ENCODE peak calls at places on chromosome 2, in five cellular contexts. One of them, this sample, is unnamed.

GRCh38 chr2:48589170-48589767 is 28.4 kb upstream of the GTF2A1L start:
- DNase-seq in aorta: no peak
- DNase-seq in dorsolateral prefrontal cortex: no peak
- DNase-seq in brain microvascular endothelial cell: peak; percentile 48
- DNase-seq in IMR-90: peak; percentile 59
- DNase-seq in this sample: no peak

GRCh38 chr2:172735646-172736418 is at the start of gene RAPGEF4:
- DNase-seq in aorta: no peak
- DNase-seq in dorsolateral prefrontal cortex: no peak
- DNase-seq in brain microvascular endothelial cell: no peak
- DNase-seq in IMR-90: no peak
- DNase-seq in this sample: no peak

GRCh38 chr2:69958480-69958879 is 3.0 kb downstream of the ASPRV1 start:
- DNase-seq in aorta: no peak
- DNase-seq in dorsolateral prefrontal cortex: no peak
- DNase-seq in brain microvascular endothelial cell: no peak
- DNase-seq in IMR-90: no peak
- DNase-seq in this sample: no peak

GRCh38 chr2:25257032-25257455 is 84.7 kb downstream of the DNMT3A start:
- DNase-seq in aorta: no peak
- DNase-seq in dorsolateral prefrontal cortex: no peak
- DNase-seq in brain microvascular endothelial cell: peak; percentile 61
- DNase-seq in IMR-90: peak; percentile 85
- DNase-seq in this sample: no peak

GRCh38 chr2:6923319-6923718 is 6.1 kb downstream of the RNF144A start:
- DNase-seq in aorta: no peak
- DNase-seq in dorsolateral prefrontal cortex: peak; percentile 48
- DNase-seq in brain microvascular endothelial cell: no peak
- DNase-seq in IMR-90: no peak
- DNase-seq in this sample: no peak

GRCh38 chr2:30807249-30807648 is at the start of gene CAPN13:
- DNase-seq in aorta: no peak
- DNase-seq in dorsolateral prefrontal cortex: no peak
- DNase-seq in brain microvascular endothelial cell: no peak
- DNase-seq in IMR-90: no peak
- DNase-seq in this sample: peak; percentile 14

GRCh38 chr2:239828192-239828972 is 196.8 kb downstream of the NDUFA10 start:
- DNase-seq in aorta: peak; percentile 24
- DNase-seq in dorsolateral prefrontal cortex: peak; percentile 33
- DNase-seq in brain microvascular endothelial cell: no peak
- DNase-seq in IMR-90: no peak
- DNase-seq in this sample: no peak

GRCh38 chr2:68295523-68295922 is 24.2 kb downstream of the CNRIP1 start:
- DNase-seq in aorta: no peak
- DNase-seq in dorsolateral prefrontal cortex: no peak
- DNase-seq in brain microvascular endothelial cell: no peak
- DNase-seq in IMR-90: no peak
- DNase-seq in this sample: no peak

GRCh38 chr2:44804406-44805235 is 136.9 kb upstream of the SIX3 start:
- DNase-seq in aorta: no peak
- DNase-seq in dorsolateral prefrontal cortex: no peak
- DNase-seq in brain microvascular endothelial cell: no peak
- DNase-seq in IMR-90: no peak
- DNase-seq in this sample: no peak

GRCh38 chr2:205660521-205661124 is 21.7 kb upstream of the NRP2 start:
- DNase-seq in aorta: no peak
- DNase-seq in dorsolateral prefrontal cortex: no peak
- DNase-seq in brain microvascular endothelial cell: peak; percentile 87
- DNase-seq in IMR-90: peak; percentile 98
- DNase-seq in this sample: peak; percentile 81

GRCh38 chr2:178891265-178891958 is 84.2 kb upstream of the TTN start:
- DNase-seq in aorta: peak; percentile 51
- DNase-seq in dorsolateral prefrontal cortex: no peak
- DNase-seq in brain microvascular endothelial cell: peak; percentile 84
- DNase-seq in IMR-90: peak; percentile 63
- DNase-seq in this sample: no peak

GRCh38 chr2:17303054-17303453 is 215.2 kb downstream of the RAD51AP2 start:
- DNase-seq in aorta: no peak
- DNase-seq in dorsolateral prefrontal cortex: no peak
- DNase-seq in brain microvascular endothelial cell: peak; percentile 64
- DNase-seq in IMR-90: peak; percentile 81
- DNase-seq in this sample: peak; percentile 94

GRCh38 chr2:48888096-48888495 is 132.6 kb upstream of the LHCGR start:
- DNase-seq in aorta: no peak
- DNase-seq in dorsolateral prefrontal cortex: no peak
- DNase-seq in brain microvascular endothelial cell: no peak
- DNase-seq in IMR-90: no peak
- DNase-seq in this sample: no peak

GRCh38 chr2:135164431-135164830 is 112.3 kb downstream of the RAB3GAP1 start:
- DNase-seq in aorta: no peak
- DNase-seq in dorsolateral prefrontal cortex: no peak
- DNase-seq in brain microvascular endothelial cell: peak; percentile 85
- DNase-seq in IMR-90: peak; percentile 89
- DNase-seq in this sample: peak; percentile 91

GRCh38 chr2:197028230-197028629 is 101.7 kb upstream of the PGAP1 start:
- DNase-seq in aorta: no peak
- DNase-seq in dorsolateral prefrontal cortex: no peak
- DNase-seq in brain microvascular endothelial cell: peak; percentile 96
- DNase-seq in IMR-90: peak; percentile 84
- DNase-seq in this sample: no peak

GRCh38 chr2:67873916-67874315 is 188.9 kb downstream of the C1D start:
- DNase-seq in aorta: no peak
- DNase-seq in dorsolateral prefrontal cortex: no peak
- DNase-seq in brain microvascular endothelial cell: no peak
- DNase-seq in IMR-90: no peak
- DNase-seq in this sample: no peak

GRCh38 chr2:23687713-23688112 is 239.2 kb downstream of the ATAD2B start:
- DNase-seq in aorta: no peak
- DNase-seq in dorsolateral prefrontal cortex: no peak
- DNase-seq in brain microvascular endothelial cell: no peak
- DNase-seq in IMR-90: no peak
- DNase-seq in this sample: no peak

GRCh38 chr2:150491943-150492342 is 4.5 kb upstream of the RND3 start:
- DNase-seq in aorta: no peak
- DNase-seq in dorsolateral prefrontal cortex: no peak
- DNase-seq in brain microvascular endothelial cell: no peak
- DNase-seq in IMR-90: peak; percentile 80
- DNase-seq in this sample: no peak

GRCh38 chr2:166314022-166314759 is 61.6 kb downstream of the SCN9A start:
- DNase-seq in aorta: no peak
- DNase-seq in dorsolateral prefrontal cortex: no peak
- DNase-seq in brain microvascular endothelial cell: peak; percentile 0
- DNase-seq in IMR-90: peak; percentile 94
- DNase-seq in this sample: peak; percentile 88

GRCh38 chr2:110816404-110817365 is 84.3 kb downstream of the ACOXL start:
- DNase-seq in aorta: no peak
- DNase-seq in dorsolateral prefrontal cortex: no peak
- DNase-seq in brain microvascular endothelial cell: no peak
- DNase-seq in IMR-90: peak; percentile 4
- DNase-seq in this sample: peak; percentile 50

GRCh38 chr2:44639399-44639798 is 277.7 kb downstream of the CAMKMT start:
- DNase-seq in aorta: no peak
- DNase-seq in dorsolateral prefrontal cortex: no peak
- DNase-seq in brain microvascular endothelial cell: no peak
- DNase-seq in IMR-90: no peak
- DNase-seq in this sample: no peak

GRCh38 chr2:120763516-120763915 is 27.8 kb downstream of the GLI2 start:
- DNase-seq in aorta: peak; percentile 58
- DNase-seq in dorsolateral prefrontal cortex: peak; percentile 16
- DNase-seq in brain microvascular endothelial cell: no peak
- DNase-seq in IMR-90: no peak
- DNase-seq in this sample: no peak

GRCh38 chr2:170014769-170015168 is 163.2 kb upstream of the MYO3B start:
- DNase-seq in aorta: no peak
- DNase-seq in dorsolateral prefrontal cortex: no peak
- DNase-seq in brain microvascular endothelial cell: no peak
- DNase-seq in IMR-90: no peak
- DNase-seq in this sample: no peak

GRCh38 chr2:237677951-237678481 is 50.6 kb downstream of the LRRFIP1 start:
- DNase-seq in aorta: no peak
- DNase-seq in dorsolateral prefrontal cortex: no peak
- DNase-seq in brain microvascular endothelial cell: peak; percentile 90
- DNase-seq in IMR-90: peak; percentile 95
- DNase-seq in this sample: no peak

GRCh38 chr2:128466377-128467175 is 147.9 kb upstream of the HS6ST1 start:
- DNase-seq in aorta: peak; percentile 86
- DNase-seq in dorsolateral prefrontal cortex: peak; percentile 62
- DNase-seq in brain microvascular endothelial cell: no peak
- DNase-seq in IMR-90: no peak
- DNase-seq in this sample: no peak

GRCh38 chr2:75311993-75312392 is 112.7 kb upstream of the TACR1 start:
- DNase-seq in aorta: no peak
- DNase-seq in dorsolateral prefrontal cortex: no peak
- DNase-seq in brain microvascular endothelial cell: no peak
- DNase-seq in IMR-90: no peak
- DNase-seq in this sample: no peak

GRCh38 chr2:238644095-238645081 is 203.5 kb upstream of the TWIST2 start:
- DNase-seq in aorta: no peak
- DNase-seq in dorsolateral prefrontal cortex: no peak
- DNase-seq in brain microvascular endothelial cell: peak; percentile 63
- DNase-seq in IMR-90: peak; percentile 86
- DNase-seq in this sample: peak; percentile 64

GRCh38 chr2:6053711-6054393 is 361.7 kb downstream of the SOX11 start:
- DNase-seq in aorta: no peak
- DNase-seq in dorsolateral prefrontal cortex: no peak
- DNase-seq in brain microvascular endothelial cell: no peak
- DNase-seq in IMR-90: no peak
- DNase-seq in this sample: no peak

GRCh38 chr2:119710281-119710680 is 31.3 kb downstream of the TMEM177 start:
- DNase-seq in aorta: no peak
- DNase-seq in dorsolateral prefrontal cortex: no peak
- DNase-seq in brain microvascular endothelial cell: no peak
- DNase-seq in IMR-90: no peak
- DNase-seq in this sample: no peak
- H3K27ac ChIP-seq in aorta: no peak overlapping the region
- H3K27ac ChIP-seq in dorsolateral prefrontal cortex: no peak overlapping the region
- H3K27ac ChIP-seq in brain microvascular endothelial cell: no peak overlapping the region
- H3K27ac ChIP-seq in IMR-90: no peak overlapping the region
- H3K27ac ChIP-seq in this sample: no peak overlapping the region

GRCh38 chr2:2665834-2666133 is 334.7 kb upstream of the MYT1L start:
- DNase-seq in aorta: no peak
- DNase-seq in dorsolateral prefrontal cortex: no peak
- DNase-seq in brain microvascular endothelial cell: no peak
- DNase-seq in IMR-90: no peak
- DNase-seq in this sample: no peak

GRCh38 chr2:2663401-2664036 is 332.4 kb upstream of the MYT1L start:
- DNase-seq in aorta: no peak
- DNase-seq in dorsolateral prefrontal cortex: no peak
- DNase-seq in brain microvascular endothelial cell: no peak
- DNase-seq in IMR-90: peak; percentile 24
- DNase-seq in this sample: no peak

GRCh38 chr2:2662847-2663356 is 331.8 kb upstream of the MYT1L start:
- DNase-seq in aorta: no peak
- DNase-seq in dorsolateral prefrontal cortex: no peak
- DNase-seq in brain microvascular endothelial cell: no peak
- DNase-seq in IMR-90: no peak
- DNase-seq in this sample: peak; percentile 31

GRCh38 chr2:2667690-2668089 is 336.6 kb upstream of the MYT1L start:
- DNase-seq in aorta: no peak
- DNase-seq in dorsolateral prefrontal cortex: no peak
- DNase-seq in brain microvascular endothelial cell: no peak
- DNase-seq in IMR-90: no peak
- DNase-seq in this sample: no peak

GRCh38 chr2:2664989-2665833 is 334.1 kb upstream of the MYT1L start:
- DNase-seq in aorta: peak; percentile 78
- DNase-seq in dorsolateral prefrontal cortex: no peak
- DNase-seq in brain microvascular endothelial cell: peak; percentile 54
- DNase-seq in IMR-90: peak; percentile 86
- DNase-seq in this sample: no peak
- H3K27ac ChIP-seq in aorta: no peak overlapping the region
- H3K27ac ChIP-seq in dorsolateral prefrontal cortex: no peak overlapping the region
- H3K27ac ChIP-seq in brain microvascular endothelial cell: no peak overlapping the region
- H3K27ac ChIP-seq in IMR-90: no peak overlapping the region
- H3K27ac ChIP-seq in this sample: no peak overlapping the region

GRCh38 chr2:152097291-152098032 is 1.4 kb downstream of the CACNB4 start:
- DNase-seq in aorta: no peak
- DNase-seq in dorsolateral prefrontal cortex: no peak
- DNase-seq in brain microvascular endothelial cell: no peak
- DNase-seq in IMR-90: peak; percentile 19
- DNase-seq in this sample: no peak

GRCh38 chr2:152089238-152089637 is 9.6 kb downstream of the CACNB4 start:
- DNase-seq in aorta: no peak
- DNase-seq in dorsolateral prefrontal cortex: no peak
- DNase-seq in brain microvascular endothelial cell: no peak
- DNase-seq in IMR-90: no peak
- DNase-seq in this sample: no peak

GRCh38 chr2:152098033-152098797 is 629 bp downstream of the CACNB4 start:
- DNase-seq in aorta: peak; percentile 57
- DNase-seq in dorsolateral prefrontal cortex: no peak
- DNase-seq in brain microvascular endothelial cell: peak; percentile 7
- DNase-seq in IMR-90: no peak
- DNase-seq in this sample: no peak

GRCh38 chr2:152094014-152094413 is 4.8 kb downstream of the CACNB4 start:
- DNase-seq in aorta: no peak
- DNase-seq in dorsolateral prefrontal cortex: no peak
- DNase-seq in brain microvascular endothelial cell: no peak
- DNase-seq in IMR-90: no peak
- DNase-seq in this sample: no peak

GRCh38 chr2:152093464-152093863 is 5.4 kb downstream of the CACNB4 start:
- DNase-seq in aorta: no peak
- DNase-seq in dorsolateral prefrontal cortex: no peak
- DNase-seq in brain microvascular endothelial cell: no peak
- DNase-seq in IMR-90: no peak
- DNase-seq in this sample: no peak
- H3K27ac ChIP-seq in aorta: no peak overlapping the region
- H3K27ac ChIP-seq in dorsolateral prefrontal cortex: no peak overlapping the region
- H3K27ac ChIP-seq in brain microvascular endothelial cell: no peak overlapping the region
- H3K27ac ChIP-seq in IMR-90: no peak overlapping the region
- H3K27ac ChIP-seq in this sample: no peak overlapping the region

GRCh38 chr2:139876964-139877363 is 1096.8 kb upstream of the NXPH2 start:
- DNase-seq in aorta: no peak
- DNase-seq in dorsolateral prefrontal cortex: no peak
- DNase-seq in brain microvascular endothelial cell: no peak
- DNase-seq in IMR-90: no peak
- DNase-seq in this sample: no peak
- H3K27ac ChIP-seq in aorta: no peak overlapping the region
- H3K27ac ChIP-seq in dorsolateral prefrontal cortex: no peak overlapping the region
- H3K27ac ChIP-seq in brain microvascular endothelial cell: no peak overlapping the region
- H3K27ac ChIP-seq in IMR-90: no peak overlapping the region
- H3K27ac ChIP-seq in this sample: no peak overlapping the region

This sample was measured in epithelial cell of prostate.